ENCODE peak calls at places on chromosomes 13 and 19, in seven cellular contexts. E is H9, M is IMR-90, D is mesendoderm, N is H1, U is neuronal stem cell, O is mesenchymal stem cell. G is an unnamed sample.

GRCh38 chr19:6718741-6719539 is 1.5 kb downstream of the C3 start:
- DNase-seq in U (no peak), N (no peak), D (peak; percentile 84), E (peak; percentile 95), O (peak; percentile 11), M (no peak), G (peak; percentile 41)

GRCh38 chr13:82747331-82747730 is 1134.9 kb downstream of the SLITRK1 start:
- DNase-seq in O (no peak), D (peak; percentile 89), N (no peak), E (no peak), M (no peak), U (peak; percentile 44), G (no peak)

GRCh38 chr13:46756977-46757376 is 40.0 kb downstream of the ESD start:
- DNase-seq in M (peak; percentile 48), O (peak; percentile 70), U (no peak), E (no peak), N (no peak), D (no peak), G (no peak)

GRCh38 chr19:41194157-41194552 is 1.1 kb downstream of the CYP2S1 start:
- DNase-seq in O (no peak), E (no peak), D (no peak), N (no peak), U (no peak), M (no peak), G (no peak)

GRCh38 chr19:46944918-46945628 is 74.6 kb upstream of the NPAS1 start:
- DNase-seq in M (peak; percentile 70), U (peak; percentile 69), D (peak; percentile 65), O (peak; percentile 92), E (peak; percentile 61), N (peak; percentile 52), G (no peak)

GRCh38 chr19:1873524-1874473 is 10.4 kb upstream of the KLF16 start:
- DNase-seq in N (no peak), E (peak; percentile 30), D (no peak), M (no peak), U (no peak), O (no peak), G (peak; percentile 93)

GRCh38 chr13:85772379-85772778 is 26.8 kb downstream of the SLITRK6 start:
- DNase-seq in N (no peak), U (no peak), D (no peak), M (peak; percentile 7), E (no peak), O (peak; percentile 28), G (peak; percentile 16)

GRCh38 chr13:39023761-39024160 is 14.1 kb downstream of the PROSER1 start:
- DNase-seq in M (peak; percentile 54), D (peak; percentile 57), N (no peak), U (no peak), E (no peak), O (peak; percentile 84), G (peak; percentile 98)

GRCh38 chr19:19937403-19937802 is 36.7 kb downstream of the ZNF93 start:
- DNase-seq in N (no peak), O (no peak), D (no peak), M (no peak), E (no peak), U (no peak), G (no peak)

GRCh38 chr13:75136151-75136550 is 345.8 kb downstream of the TBC1D4 start:
- DNase-seq in N (no peak), O (no peak), M (no peak), U (no peak), D (no peak), E (no peak), G (no peak)

GRCh38 chr13:107574517-107575215 is 640.7 kb downstream of the LIG4 start:
- DNase-seq in U (no peak), E (no peak), M (peak; percentile 8), O (no peak), N (no peak), D (peak; percentile 40), G (no peak)

GRCh38 chr19:38734426-38735256 is 9.6 kb downstream of the CAPN12 start:
- DNase-seq in N (no peak), O (peak; percentile 43), M (no peak), D (peak; percentile 50), E (peak; percentile 39), U (no peak), G (peak; percentile 55)

GRCh38 chr19:49205114-49205513 is 47.5 kb downstream of the TRPM4 start:
- DNase-seq in O (no peak), M (no peak), N (no peak), D (no peak), E (no peak), U (no peak), G (peak; percentile 10)
- H2AK5ac ChIP-seq in O (no peak overlapping the region), M (no peak overlapping the region), N (no peak overlapping the region), D (no peak overlapping the region), E (no peak overlapping the region), U (no peak overlapping the region), G (no peak overlapping the region)

GRCh38 chr13:43573361-43573740 is 213.4 kb downstream of the ENOX1 start:
- DNase-seq in E (no peak), O (peak; percentile 32), D (peak; percentile 75), U (no peak), M (no peak), N (no peak), G (peak; percentile 88)

GRCh38 chr13:43569688-43570087 is 217.1 kb downstream of the ENOX1 start:
- DNase-seq in N (no peak), D (no peak), E (no peak), O (no peak), U (no peak), M (no peak), G (no peak)

GRCh38 chr13:43574601-43575000 is 212.2 kb downstream of the ENOX1 start:
- DNase-seq in E (no peak), O (peak; percentile 37), M (no peak), U (no peak), N (no peak), D (no peak), G (peak; percentile 1)

GRCh38 chr13:43572601-43573360 is 214.0 kb downstream of the ENOX1 start:
- DNase-seq in U (no peak), E (no peak), O (peak; percentile 58), D (peak; percentile 54), M (peak; percentile 25), N (no peak), G (peak; percentile 91)

DNA sequence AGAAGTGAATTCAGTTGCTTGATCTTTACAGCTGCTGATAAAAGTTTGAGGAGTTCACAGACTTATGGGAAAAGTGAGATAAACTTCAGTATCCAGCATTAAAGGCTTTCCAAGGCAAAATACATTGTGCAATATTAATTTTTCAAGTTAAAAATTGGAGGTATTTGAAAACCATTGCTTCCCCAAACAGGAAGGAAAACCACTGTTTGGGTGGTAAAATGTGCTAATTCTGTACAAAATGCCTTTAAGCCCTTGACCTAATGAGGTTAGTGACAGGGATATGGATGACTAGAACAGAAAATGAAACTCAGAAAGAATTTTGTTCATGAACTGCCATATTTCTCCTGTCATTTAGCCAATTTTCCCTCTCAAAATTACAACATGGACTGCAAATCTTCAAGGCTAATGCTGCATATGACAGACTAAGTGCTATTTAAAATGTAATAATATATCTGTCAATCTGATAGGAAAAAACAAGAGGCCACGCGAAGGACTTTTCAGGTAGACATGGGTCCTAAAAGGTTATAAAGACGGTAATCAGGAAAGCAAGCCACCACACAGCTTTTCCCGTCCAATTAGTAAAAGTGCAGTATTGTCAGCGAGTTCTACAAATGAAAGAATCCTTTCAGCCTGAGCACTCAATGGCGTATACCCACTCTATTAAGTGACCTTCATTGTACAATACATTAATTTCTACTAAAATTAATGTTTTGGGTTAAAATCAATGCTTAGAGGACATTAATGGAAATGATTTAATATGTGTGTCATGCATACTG is 212.8 kb downstream of the ENOX1 start:
- DNase-seq in N (no peak), D (no peak), E (no peak), U (no peak), M (no peak), O (peak; percentile 42), G (no peak)
- H3K18ac ChIP-seq in N (no peak overlapping the region), D (no peak overlapping the region), E (no peak overlapping the region), U (no peak overlapping the region), M (no peak overlapping the region), O (no peak overlapping the region), G (no peak overlapping the region)

GRCh38 chr19:53945998-53946397 is 16.7 kb upstream of the CACNG8 start:
- DNase-seq in O (no peak), N (no peak), U (no peak), E (no peak), D (no peak), M (no peak), G (no peak)
- H2AK5ac ChIP-seq in O (no peak overlapping the region), N (no peak overlapping the region), U (no peak overlapping the region), E (no peak overlapping the region), D (no peak overlapping the region), M (no peak overlapping the region), G (no peak overlapping the region)

DNA sequence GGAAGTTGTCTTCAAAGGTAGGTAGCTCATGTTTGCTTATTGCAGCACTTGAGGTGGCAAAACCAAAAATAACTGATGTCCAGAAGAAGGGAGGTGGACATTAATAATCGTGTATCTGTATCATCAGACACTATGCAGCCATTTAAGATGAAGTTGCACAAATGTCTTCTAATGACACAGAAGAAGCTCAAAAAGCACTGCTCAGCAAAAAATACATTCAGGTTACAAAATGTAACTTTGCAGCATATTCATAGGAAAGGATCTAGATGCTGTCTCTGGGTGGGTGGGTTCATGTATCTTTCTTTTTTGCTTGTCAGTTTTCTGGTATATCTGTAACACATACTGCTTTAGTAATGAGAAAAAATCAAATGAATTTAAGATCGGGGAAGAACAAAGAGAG is 247.8 kb downstream of the DNAJC15 start:
- DNase-seq in D (no peak), N (no peak), O (no peak), M (no peak), E (no peak), U (no peak), G (no peak)
- H3K18ac ChIP-seq in D (no peak overlapping the region), N (no peak overlapping the region), O (no peak overlapping the region), M (peak overlapping the region; percentile 81), E (no peak overlapping the region), U (no peak overlapping the region), G (no peak overlapping the region)

GRCh38 chr13:30831515-30831914 is 74.6 kb upstream of the MEDAG start:
- DNase-seq in M (no peak), O (no peak), D (no peak), E (no peak), U (no peak), N (no peak), G (no peak)

GRCh38 chr13:30830638-30830965 is 75.5 kb upstream of the MEDAG start:
- DNase-seq in U (no peak), D (no peak), E (no peak), N (no peak), M (peak; percentile 22), O (no peak), G (no peak)

GRCh38 chr13:30829145-30829544 is 76.9 kb upstream of the MEDAG start:
- DNase-seq in O (peak; percentile 78), D (no peak), E (no peak), M (peak; percentile 82), U (no peak), N (no peak), G (peak; percentile 45)

GRCh38 chr13:30832377-30832776 is 73.7 kb upstream of the MEDAG start:
- DNase-seq in D (no peak), O (no peak), U (no peak), E (no peak), M (no peak), N (no peak), G (no peak)

GRCh38 chr13:30829788-30830637 is 76.1 kb upstream of the MEDAG start:
- DNase-seq in N (no peak), E (no peak), U (no peak), M (no peak), D (no peak), O (no peak), G (no peak)
- H2AK5ac ChIP-seq in N (no peak overlapping the region), E (no peak overlapping the region), U (no peak overlapping the region), M (peak overlapping the region; percentile 59), D (no peak overlapping the region), O (peak overlapping the region; percentile 19), G (peak overlapping the region; percentile 49)

GRCh38 chr13:41364043-41364442 is 53.0 kb downstream of the NAA16 start:
- DNase-seq in D (no peak), N (no peak), U (no peak), M (no peak), O (no peak), E (no peak), G (no peak)
- H3K18ac ChIP-seq in D (no peak overlapping the region), N (no peak overlapping the region), U (no peak overlapping the region), M (no peak overlapping the region), O (no peak overlapping the region), E (no peak overlapping the region), G (no peak overlapping the region)